ENCODE peak calls at places on chromosome 9, in six cellular contexts. One of them, this sample, is unnamed.
A peak's percentile ranks its signal among the peaks of the same experiment; 100 is the strongest.

GRCh38 chr9:91423785-91424402 is at the start of gene NFIL3:
- DNase-seq in choroid plexus epithelial cell: peak; percentile 81
- DNase-seq in hypothalamus: peak; percentile 54
- DNase-seq in NCI-H2081 treated with DMSO at 0.1 percent for 48 hours: no peak
- DNase-seq in head of caudate nucleus: peak; percentile 84
- DNase-seq in progenitor cell of endocrine pancreas: peak; percentile 63
- DNase-seq in this sample: peak; percentile 83

GRCh38 chr9:135255843-135256567 is 168.5 kb downstream of the OLFM1 start:
- DNase-seq in choroid plexus epithelial cell: no peak
- DNase-seq in hypothalamus: no peak
- DNase-seq in NCI-H2081 treated with DMSO at 0.1 percent for 48 hours: no peak
- DNase-seq in head of caudate nucleus: no peak
- DNase-seq in progenitor cell of endocrine pancreas: no peak
- DNase-seq in this sample: no peak

GRCh38 chr9:33778700-33779351 is 16.5 kb upstream of the PRSS3 start:
- DNase-seq in choroid plexus epithelial cell: peak; percentile 78
- DNase-seq in hypothalamus: no peak
- DNase-seq in NCI-H2081 treated with DMSO at 0.1 percent for 48 hours: peak; percentile 71
- DNase-seq in head of caudate nucleus: peak; percentile 26
- DNase-seq in progenitor cell of endocrine pancreas: peak; percentile 34
- DNase-seq in this sample: peak; percentile 84

GRCh38 chr9:88959727-88960469 is 31.4 kb upstream of the S1PR3 start:
- DNase-seq in choroid plexus epithelial cell: no peak
- DNase-seq in hypothalamus: no peak
- DNase-seq in NCI-H2081 treated with DMSO at 0.1 percent for 48 hours: no peak
- DNase-seq in head of caudate nucleus: no peak
- DNase-seq in progenitor cell of endocrine pancreas: no peak
- DNase-seq in this sample: no peak

GRCh38 chr9:71766663-71767062 is 1.6 kb downstream of the CEMIP2 start:
- DNase-seq in choroid plexus epithelial cell: no peak
- DNase-seq in hypothalamus: no peak
- DNase-seq in NCI-H2081 treated with DMSO at 0.1 percent for 48 hours: no peak
- DNase-seq in head of caudate nucleus: no peak
- DNase-seq in progenitor cell of endocrine pancreas: no peak
- DNase-seq in this sample: peak; percentile 47

GRCh38 chr9:88746029-88746743 is 211.2 kb downstream of the NXNL2 start:
- DNase-seq in choroid plexus epithelial cell: peak; percentile 97
- DNase-seq in hypothalamus: no peak
- DNase-seq in NCI-H2081 treated with DMSO at 0.1 percent for 48 hours: no peak
- DNase-seq in head of caudate nucleus: no peak
- DNase-seq in progenitor cell of endocrine pancreas: no peak
- DNase-seq in this sample: no peak

GRCh38 chr9:83992407-83992806 is 11.8 kb downstream of the RMI1 start:
- DNase-seq in choroid plexus epithelial cell: peak; percentile 60
- DNase-seq in hypothalamus: no peak
- DNase-seq in NCI-H2081 treated with DMSO at 0.1 percent for 48 hours: no peak
- DNase-seq in head of caudate nucleus: no peak
- DNase-seq in progenitor cell of endocrine pancreas: no peak
- DNase-seq in this sample: no peak

GRCh38 chr9:78971505-78971904 is 600.3 kb upstream of the TLE4 start:
- DNase-seq in choroid plexus epithelial cell: no peak
- DNase-seq in hypothalamus: no peak
- DNase-seq in NCI-H2081 treated with DMSO at 0.1 percent for 48 hours: peak; percentile 82
- DNase-seq in head of caudate nucleus: no peak
- DNase-seq in progenitor cell of endocrine pancreas: no peak
- DNase-seq in this sample: no peak

GRCh38 chr9:111529787-111530186 is 4.8 kb downstream of the ZNF483 start:
- DNase-seq in choroid plexus epithelial cell: no peak
- DNase-seq in hypothalamus: no peak
- DNase-seq in NCI-H2081 treated with DMSO at 0.1 percent for 48 hours: no peak
- DNase-seq in head of caudate nucleus: no peak
- DNase-seq in progenitor cell of endocrine pancreas: no peak
- DNase-seq in this sample: no peak

GRCh38 chr9:109499631-109500120 is 1.6 kb upstream of the PTPN3 start:
- DNase-seq in choroid plexus epithelial cell: peak; percentile 37
- DNase-seq in hypothalamus: no peak
- DNase-seq in NCI-H2081 treated with DMSO at 0.1 percent for 48 hours: no peak
- DNase-seq in head of caudate nucleus: peak; percentile 14
- DNase-seq in progenitor cell of endocrine pancreas: peak; percentile 47
- DNase-seq in this sample: no peak

GRCh38 chr9:13755551-13755950 is 476.1 kb upstream of the MPDZ start:
- DNase-seq in choroid plexus epithelial cell: no peak
- DNase-seq in hypothalamus: no peak
- DNase-seq in NCI-H2081 treated with DMSO at 0.1 percent for 48 hours: no peak
- DNase-seq in head of caudate nucleus: no peak
- DNase-seq in progenitor cell of endocrine pancreas: no peak
- DNase-seq in this sample: no peak

GRCh38 chr9:87827341-87827740 is 55.3 kb upstream of the SPATA31E1 start:
- DNase-seq in choroid plexus epithelial cell: no peak
- DNase-seq in hypothalamus: no peak
- DNase-seq in NCI-H2081 treated with DMSO at 0.1 percent for 48 hours: no peak
- DNase-seq in head of caudate nucleus: no peak
- DNase-seq in progenitor cell of endocrine pancreas: no peak
- DNase-seq in this sample: no peak